ENCODE peak calls at places on chromosome 20, in nine cellular contexts. L is SK-N-MC, C is HCT116, M is stomach, D is transverse colon, J is K562, A is GM23338, R is breast epithelium, T is prostate gland. S is an unnamed sample.

GRCh38 chr20:11902264-11902663 is 15.4 kb upstream of the BTBD3 start:
- DNase-seq in J (no peak), R (no peak), D (no peak), C (no peak), A (no peak), L (peak; percentile 66), T (no peak), M (no peak), S (no peak)

GRCh38 chr20:10609276-10609675 is 64.5 kb downstream of the JAG1 start:
- DNase-seq in R (no peak), J (no peak), M (no peak), L (no peak), D (no peak), A (no peak), C (no peak), T (no peak), S (no peak)

GRCh38 chr20:21622097-21622496 is 83.4 kb upstream of the PAX1 start:
- DNase-seq in D (no peak), M (no peak), C (no peak), T (peak; percentile 87), A (no peak), J (no peak), L (no peak), R (no peak), S (no peak)

GRCh38 chr20:19457551-19457950 is 245.1 kb downstream of the SLC24A3 start:
- DNase-seq in J (no peak), T (no peak), R (no peak), L (no peak), D (no peak), M (no peak), A (no peak), C (no peak), S (no peak)

GRCh38 chr20:63084563-63084927 is 77.8 kb upstream of the BHLHE23 start:
- DNase-seq in M (no peak), C (no peak), T (no peak), J (no peak), A (no peak), D (no peak), R (no peak), L (no peak), S (peak; percentile 43)

GRCh38 chr20:55038684-55039083 is 563.3 kb downstream of the DOK5 start:
- DNase-seq in C (no peak), R (no peak), A (no peak), J (no peak), L (no peak), D (no peak), T (no peak), M (no peak), S (no peak)

GRCh38 chr20:7650481-7650880 is 289.8 kb downstream of the HAO1 start:
- DNase-seq in R (no peak), A (no peak), C (no peak), D (no peak), J (no peak), L (no peak), T (no peak), M (no peak), S (no peak)

GRCh38 chr20:49560646-49561045 is 7.3 kb downstream of the PTGIS start:
- DNase-seq in A (no peak), R (no peak), T (no peak), M (peak; percentile 5), C (no peak), L (no peak), D (peak; percentile 6), J (no peak), S (no peak)

GRCh38 chr20:53827996-53828672 is 234.5 kb upstream of the ZNF217 start:
- DNase-seq in R (no peak), J (no peak), M (no peak), A (no peak), T (peak; percentile 67), L (no peak), D (no peak), C (peak; percentile 12), S (no peak)

GRCh38 chr20:53828673-53829085 is 235.0 kb upstream of the ZNF217 start:
- DNase-seq in L (peak; percentile 96), J (peak; percentile 58), A (peak; percentile 51), M (no peak), R (no peak), T (peak; percentile 46), C (peak; percentile 29), D (no peak), S (no peak)

GRCh38 chr20:53827292-53827995 is 233.8 kb upstream of the ZNF217 start:
- DNase-seq in D (no peak), J (no peak), C (no peak), A (no peak), L (no peak), T (no peak), R (no peak), M (no peak), S (no peak)

GRCh38 chr20:53829706-53830521 is 236.3 kb upstream of the ZNF217 start:
- DNase-seq in J (peak; percentile 30), R (no peak), M (no peak), D (peak; percentile 36), L (peak; percentile 99), T (no peak), A (no peak), C (no peak), S (no peak)

DNA sequence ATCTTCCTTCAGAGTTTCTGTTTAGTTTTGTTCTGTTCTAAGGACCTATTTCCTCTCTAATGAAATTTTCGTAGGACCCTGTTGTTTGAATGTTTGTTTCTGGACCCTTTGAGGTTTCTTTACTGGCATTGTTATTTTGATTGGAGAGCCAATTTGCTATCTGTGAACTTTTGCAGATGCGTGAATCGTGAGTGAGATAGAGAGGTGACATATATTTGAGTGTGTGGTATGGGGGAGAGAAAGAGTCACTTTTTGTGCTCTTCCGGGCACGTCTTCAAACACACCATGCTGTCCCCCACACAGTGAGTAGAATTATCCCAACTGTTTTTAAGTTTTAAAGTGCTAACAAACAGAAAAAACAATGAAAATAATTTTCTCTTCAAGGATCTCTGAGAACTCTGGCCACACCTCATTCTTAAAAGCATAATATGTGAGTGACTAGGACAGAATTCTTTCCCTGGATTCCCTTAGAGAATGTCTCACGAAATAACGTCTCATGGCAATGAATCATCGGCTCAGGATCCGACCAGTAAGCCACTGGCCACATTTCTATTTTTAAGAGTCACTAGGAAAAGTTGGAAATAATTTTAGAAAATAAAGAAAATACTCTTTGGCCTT is 235.6 kb upstream of the ZNF217 start:
- DNase-seq in M (no peak), C (peak; percentile 78), A (no peak), D (no peak), R (no peak), T (no peak), L (no peak), J (peak; percentile 65), S (peak; percentile 34)
- H3K4me3 ChIP-seq in M (peak overlapping the region; percentile 19), C (peak overlapping the region; percentile 52), A (peak overlapping the region; percentile 18), D (no peak overlapping the region), R (peak overlapping the region; percentile 34), T (no peak overlapping the region), L (peak overlapping the region; percentile 73), J (peak overlapping the region; percentile 4), S (no peak overlapping the region)

DNA sequence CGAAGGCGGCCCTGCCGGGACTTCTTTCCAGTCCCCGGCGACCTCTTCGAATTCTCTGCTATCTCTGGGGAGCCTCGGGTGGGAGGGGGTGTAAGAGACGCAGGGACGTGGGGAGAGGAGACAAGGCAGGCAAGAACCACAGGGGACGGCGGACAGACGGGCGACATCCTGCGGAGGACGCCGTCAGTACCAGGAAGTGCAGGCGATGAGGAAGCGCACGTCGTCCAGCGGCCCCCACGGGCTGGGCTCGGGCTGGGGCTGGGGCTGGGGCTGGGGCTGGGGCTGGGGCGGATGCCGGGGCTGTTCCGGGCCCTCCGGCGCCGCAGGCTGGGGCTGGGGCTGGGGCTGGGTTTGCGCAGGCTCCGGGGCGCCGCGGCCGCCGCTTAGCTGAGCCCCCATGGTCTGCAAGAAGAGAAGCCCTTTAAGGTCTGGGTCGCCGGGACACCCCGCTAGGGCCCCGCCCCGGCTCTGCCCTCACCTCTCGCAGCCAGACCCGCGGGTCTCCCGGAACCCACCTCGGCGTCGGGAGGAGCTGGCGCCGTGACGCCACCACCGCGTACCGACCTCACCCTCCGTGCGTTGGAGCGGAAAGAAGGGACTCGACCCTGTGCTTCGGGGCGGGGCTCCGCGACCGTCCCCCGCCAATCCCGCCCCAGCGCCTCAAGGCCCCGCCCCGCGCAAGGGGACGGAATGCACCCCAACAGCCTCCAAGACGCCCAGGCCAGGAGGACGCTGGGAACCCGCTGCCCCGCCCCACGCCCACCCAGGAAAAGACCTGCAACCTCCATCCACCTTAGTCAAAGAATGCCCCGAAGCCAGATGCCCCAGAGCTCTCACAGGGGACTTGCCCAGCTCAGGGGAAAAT is at the start of gene MMP24OS:
- DNase-seq in J (peak; percentile 90), M (peak; percentile 94), L (no peak), C (peak; percentile 66), T (peak; percentile 87), A (peak; percentile 95), R (peak; percentile 90), D (peak; percentile 94), S (peak; percentile 97)
- TF ChIP-seq POLR2AphosphoS5 in J (peak; percentile 79), M (peak; percentile 96), L (peak; percentile 89), C (peak; percentile 98), T (peak; percentile 93), A (peak; percentile 96), R (peak; percentile 93), D (peak; percentile 98), S (peak; percentile 96)

GRCh38 chr20:14960837-14961236 is 623.4 kb upstream of the FLRT3 start:
- DNase-seq in L (no peak), J (no peak), T (no peak), M (no peak), D (no peak), A (no peak), C (no peak), R (no peak), S (no peak)

GRCh38 chr20:14959506-14960493 is 622.4 kb upstream of the FLRT3 start:
- DNase-seq in D (no peak), J (no peak), M (no peak), R (no peak), T (no peak), L (no peak), A (no peak), C (no peak), S (no peak)

GRCh38 chr20:14966203-14966602 is 628.8 kb upstream of the FLRT3 start:
- DNase-seq in R (no peak), D (no peak), A (no peak), M (no peak), C (no peak), T (no peak), J (no peak), L (no peak), S (no peak)

GRCh38 chr20:14958626-14959025 is 621.2 kb upstream of the FLRT3 start:
- DNase-seq in M (no peak), L (no peak), T (no peak), R (no peak), A (no peak), C (no peak), D (no peak), J (no peak), S (no peak)

DNA sequence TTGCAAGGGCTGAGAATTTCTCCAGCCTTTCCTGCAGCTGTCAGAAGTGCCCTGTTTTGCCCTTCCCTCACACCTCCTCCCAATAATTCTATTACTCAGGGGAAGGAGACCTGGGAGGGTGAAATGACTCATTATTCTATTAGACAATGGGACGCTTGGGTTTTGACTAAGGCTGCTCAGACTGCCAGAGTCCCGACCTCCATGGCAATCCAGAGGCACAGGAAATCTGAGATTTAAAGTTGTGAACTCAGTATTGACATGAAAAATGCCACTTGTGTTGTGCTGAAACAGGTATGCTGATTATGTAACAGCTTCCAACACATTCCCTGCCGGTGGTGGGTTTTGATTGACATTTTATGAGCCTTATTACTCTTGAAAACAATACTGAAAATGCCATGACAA is 625.9 kb upstream of the FLRT3 start:
- DNase-seq in L (no peak), D (no peak), J (no peak), M (no peak), T (peak; percentile 31), C (peak; percentile 26), A (no peak), R (no peak), S (no peak)
- H3K27ac ChIP-seq in L (no peak overlapping the region), D (no peak overlapping the region), J (no peak overlapping the region), M (no peak overlapping the region), T (no peak overlapping the region), C (no peak overlapping the region), A (no peak overlapping the region), R (no peak overlapping the region), S (no peak overlapping the region)

GRCh38 chr20:4083103-4083864 is 67.9 kb upstream of the RNF24 start:
- DNase-seq in A (peak; percentile 38), D (no peak), C (no peak), R (no peak), T (no peak), L (no peak), M (no peak), J (no peak), S (no peak)

GRCh38 chr20:4082406-4083102 is 67.2 kb upstream of the RNF24 start:
- DNase-seq in C (no peak), M (no peak), A (peak; percentile 87), J (peak; percentile 93), T (no peak), D (peak; percentile 32), L (no peak), R (no peak), S (peak; percentile 92)

GRCh38 chr20:4084096-4084495 is 68.7 kb upstream of the RNF24 start:
- DNase-seq in C (no peak), M (no peak), A (no peak), R (no peak), J (no peak), D (no peak), T (no peak), L (no peak), S (no peak)

GRCh38 chr20:4086771-4087677 is 71.7 kb upstream of the RNF24 start:
- DNase-seq in D (no peak), L (no peak), R (no peak), A (no peak), T (no peak), M (no peak), C (no peak), J (no peak), S (no peak)

GRCh38 chr20:4084721-4085120 is 69.4 kb upstream of the RNF24 start:
- DNase-seq in A (no peak), J (no peak), R (no peak), M (no peak), C (no peak), L (no peak), D (no peak), T (no peak), S (no peak)
- H3K4me3 ChIP-seq in A (no peak overlapping the region), J (no peak overlapping the region), R (no peak overlapping the region), M (no peak overlapping the region), C (no peak overlapping the region), L (no peak overlapping the region), D (no peak overlapping the region), T (no peak overlapping the region), S (no peak overlapping the region)

S was measured in upper lobe of left lung.